ENCODE peak calls at places on chromosomes 4 and X, in five cellular contexts. Z, X, G, H and E are unnamed samples.

GRCh38 chr4:176400816-176401461 is 81.2 kb downstream of the SPCS3 start:
- DNase-seq in H (peak), G (no peak), X (no peak), Z (peak), E (no peak)

GRCh38 chr4:89803036-89803435 is 33.9 kb downstream of the SNCA start:
- DNase-seq in H (no peak), Z (no peak), G (no peak), X (no peak), E (no peak)

GRCh38 chrX:10001496-10001895 is 34.3 kb downstream of the CLDN34 start:
- DNase-seq in H (peak), X (no peak), Z (no peak), G (no peak), E (no peak)

GRCh38 chrX:46574941-46575381 is 1.4 kb downstream of the CHST7 start:
- DNase-seq in Z (peak), H (peak), X (peak), G (no peak), E (peak)

GRCh38 chrX:151073767-151074166 is 90.6 kb downstream of the HMGB3 start:
- DNase-seq in X (no peak), G (no peak), H (no peak), Z (no peak), E (no peak)

GRCh38 chrX:2572740-2573139 is 72.0 kb upstream of the DHRSX start:
- DNase-seq in Z (peak), X (no peak), G (no peak), H (peak), E (no peak)

GRCh38 chr4:52946811-52947210 is 84.7 kb downstream of the RASL11B start:
- DNase-seq in G (no peak), Z (no peak), H (no peak), X (no peak), E (no peak)

GRCh38 chr4:8538703-8539567 is 41.3 kb upstream of the GPR78 start:
- DNase-seq in G (no peak), X (no peak), H (peak), Z (peak), E (no peak)

GRCh38 chr4:150673793-150674192 is 91.8 kb downstream of the MAB21L2 start:
- DNase-seq in G (no peak), X (no peak), H (no peak), Z (no peak), E (no peak)

GRCh38 chr4:72969957-72970356 is 99.6 kb downstream of the COX18 start:
- DNase-seq in Z (peak), H (peak), G (no peak), X (no peak), E (peak)

GRCh38 chr4:8435656-8436121 is 4.8 kb downstream of the ACOX3 start:
- DNase-seq in H (no peak), G (no peak), X (no peak), Z (peak), E (no peak)

GRCh38 chrX:150199803-150200202 is 163.3 kb upstream of the MAMLD1 start:
- DNase-seq in X (no peak), H (peak), G (no peak), Z (no peak), E (peak)

GRCh38 chr4:47954245-47954644 is 39.9 kb upstream of the NFXL1 start:
- DNase-seq in H (no peak), G (no peak), Z (no peak), X (no peak), E (no peak)

GRCh38 chrX:15242899-15243555 is 26.9 kb downstream of the ASB9 start:
- DNase-seq in X (peak), Z (peak), H (peak), G (peak), E (no peak)

GRCh38 chrX:45751156-45751555 is 550.5 kb upstream of the DIPK2B start:
- DNase-seq in Z (no peak), X (no peak), H (peak), G (no peak), E (no peak)

GRCh38 chr4:77454858-77455257 is 150.8 kb upstream of the CXCL13 start:
- DNase-seq in H (peak), G (no peak), X (no peak), Z (peak), E (no peak)

GRCh38 chrX:119871245-119871598 is 311 bp downstream of the RNF113A start:
- DNase-seq in X (peak), Z (no peak), G (no peak), H (no peak), E (no peak)

GRCh38 chrX:69257504-69258127 is 92.4 kb upstream of the PJA1 start:
- DNase-seq in Z (no peak), G (no peak), X (no peak), H (no peak), E (no peak)

GRCh38 chr4:153661215-153661822 is 22.8 kb upstream of the TLR2 start:
- DNase-seq in H (no peak), Z (peak), X (no peak), G (no peak), E (no peak)

GRCh38 chr4:75048208-75048879 is 115.4 kb downstream of the PARM1 start:
- DNase-seq in X (no peak), Z (no peak), G (peak), H (no peak), E (no peak)

GRCh38 chrX:45801554-45801953 is 600.9 kb upstream of the DIPK2B start:
- DNase-seq in H (peak), G (no peak), Z (peak), X (no peak), E (no peak)

GRCh38 chrX:34300871-34301270 is 168.8 kb upstream of the FAM47A start:
- DNase-seq in H (peak), Z (peak), G (peak), X (peak), E (peak)

GRCh38 chr4:26140150-26140898 is 180.5 kb upstream of the RBPJ start:
- DNase-seq in G (no peak), X (no peak), Z (peak), H (peak), E (no peak)

GRCh38 chr4:188030401-188030800 is 34.8 kb downstream of the ZFP42 start:
- DNase-seq in H (no peak), Z (no peak), G (no peak), X (no peak), E (no peak)

GRCh38 chrX:39242187-39242586 is 440.9 kb downstream of the MID1IP1 start:
- DNase-seq in H (peak), G (peak), X (peak), Z (peak), E (no peak)

GRCh38 chr4:48254381-48255072 is 15.1 kb downstream of the TEC start:
- DNase-seq in H (peak), X (no peak), G (no peak), Z (peak), E (no peak)

GRCh38 chr4:151356510-151356909 is 31.1 kb upstream of the SH3D19 start:
- DNase-seq in H (peak), G (no peak), X (no peak), Z (peak), E (no peak)

GRCh38 chr4:123064390-123064789 is 142.0 kb upstream of the NUDT6 start:
- DNase-seq in G (no peak), X (no peak), Z (peak), H (no peak), E (no peak)

GRCh38 chr4:26995316-26995715 is 134.7 kb downstream of the STIM2 start:
- DNase-seq in H (no peak), G (no peak), Z (no peak), X (no peak), E (no peak)

GRCh38 chr4:17869327-17869726 is 58.5 kb downstream of the NCAPG start:
- DNase-seq in H (no peak), G (no peak), X (no peak), Z (peak), E (no peak)

GRCh38 chr4:170001688-170002267 is 24.4 kb downstream of the MFAP3L start:
- DNase-seq in X (no peak), G (no peak), H (no peak), Z (no peak), E (no peak)

GRCh38 chrX:35626124-35626523 is 172.0 kb upstream of the MAGEB16 start:
- DNase-seq in G (no peak), Z (no peak), X (no peak), H (no peak), E (no peak)

GRCh38 chrX:75547783-75548182 is 24.9 kb upstream of the ZDHHC15 start:
- DNase-seq in G (no peak), Z (no peak), X (no peak), H (no peak), E (no peak)

GRCh38 chr4:34183916-34184315 is 2060.4 kb downstream of the ARAP2 start:
- DNase-seq in G (peak), H (peak), Z (no peak), X (no peak), E (no peak)

GRCh38 chr4:139020384-139020783 is 4.8 kb downstream of the NOCT start:
- DNase-seq in G (no peak), X (no peak), H (no peak), Z (no peak), E (no peak)

GRCh38 chr4:82797591-82798081 is 960 bp downstream of the SCD5 start:
- DNase-seq in G (peak), H (peak), Z (peak), X (no peak), E (peak)